ENCODE peak calls at places on chromosomes 2 and 18, in six cellular contexts. One of them, this sample, is unnamed.

GRCh38 chr2:64260817-64261216 is 116.6 kb upstream of the PELI1 start:
- DNase-seq in GM20000: peak
- DNase-seq in RWPE1: no peak
- DNase-seq in kidney epithelial cell: no peak
- DNase-seq in fibroblast of mammary gland: no peak
- DNase-seq in uterus: no peak
- DNase-seq in this sample: no peak

GRCh38 chr2:152200562-152201465 is 25.3 kb upstream of the STAM2 start:
- DNase-seq in GM20000: no peak
- DNase-seq in RWPE1: peak
- DNase-seq in kidney epithelial cell: peak
- DNase-seq in fibroblast of mammary gland: peak
- DNase-seq in uterus: peak
- DNase-seq in this sample: no peak

GRCh38 chr2:12507295-12507694 is 209.4 kb upstream of the TRIB2 start:
- DNase-seq in GM20000: no peak
- DNase-seq in RWPE1: peak
- DNase-seq in kidney epithelial cell: peak
- DNase-seq in fibroblast of mammary gland: peak
- DNase-seq in uterus: no peak
- DNase-seq in this sample: peak

GRCh38 chr2:167181674-167182073 is 293.4 kb downstream of the XIRP2 start:
- DNase-seq in GM20000: no peak
- DNase-seq in RWPE1: no peak
- DNase-seq in kidney epithelial cell: no peak
- DNase-seq in fibroblast of mammary gland: peak
- DNase-seq in uterus: no peak
- DNase-seq in this sample: no peak

GRCh38 chr2:176446718-176447414 is 177.6 kb downstream of the MTX2 start:
- DNase-seq in GM20000: no peak
- DNase-seq in RWPE1: no peak
- DNase-seq in kidney epithelial cell: no peak
- DNase-seq in fibroblast of mammary gland: peak
- DNase-seq in uterus: no peak
- DNase-seq in this sample: no peak

GRCh38 chr18:60007641-60008040 is 107.8 kb downstream of the PMAIP1 start:
- DNase-seq in GM20000: no peak
- DNase-seq in RWPE1: no peak
- DNase-seq in kidney epithelial cell: no peak
- DNase-seq in fibroblast of mammary gland: no peak
- DNase-seq in uterus: no peak
- DNase-seq in this sample: no peak

GRCh38 chr2:11132036-11132671 is 23.1 kb upstream of the SLC66A3 start:
- DNase-seq in GM20000: no peak
- DNase-seq in RWPE1: no peak
- DNase-seq in kidney epithelial cell: no peak
- DNase-seq in fibroblast of mammary gland: no peak
- DNase-seq in uterus: no peak
- DNase-seq in this sample: no peak

GRCh38 chr2:65061910-65062339 is 5.7 kb downstream of the CEP68 start:
- DNase-seq in GM20000: no peak
- DNase-seq in RWPE1: no peak
- DNase-seq in kidney epithelial cell: no peak
- DNase-seq in fibroblast of mammary gland: no peak
- DNase-seq in uterus: no peak
- DNase-seq in this sample: no peak

GRCh38 chr2:27264753-27265535 is 2.1 kb upstream of the SLC30A3 start:
- DNase-seq in GM20000: peak
- DNase-seq in RWPE1: peak
- DNase-seq in kidney epithelial cell: no peak
- DNase-seq in fibroblast of mammary gland: peak
- DNase-seq in uterus: peak
- DNase-seq in this sample: peak

GRCh38 chr2:78681386-78681785 is 344.1 kb upstream of the REG3G start:
- DNase-seq in GM20000: no peak
- DNase-seq in RWPE1: no peak
- DNase-seq in kidney epithelial cell: no peak
- DNase-seq in fibroblast of mammary gland: no peak
- DNase-seq in uterus: no peak
- DNase-seq in this sample: no peak

GRCh38 chr2:31269087-31269486 is 35.1 kb downstream of the EHD3 start:
- DNase-seq in GM20000: no peak
- DNase-seq in RWPE1: no peak
- DNase-seq in kidney epithelial cell: no peak
- DNase-seq in fibroblast of mammary gland: peak
- DNase-seq in uterus: no peak
- DNase-seq in this sample: no peak

GRCh38 chr18:36568487-36568886 is 260.3 kb downstream of the TPGS2 start:
- DNase-seq in GM20000: no peak
- DNase-seq in RWPE1: no peak
- DNase-seq in kidney epithelial cell: no peak
- DNase-seq in fibroblast of mammary gland: no peak
- DNase-seq in uterus: no peak
- DNase-seq in this sample: no peak

GRCh38 chr2:197113221-197113831 is 186.8 kb upstream of the PGAP1 start:
- DNase-seq in GM20000: peak
- DNase-seq in RWPE1: peak
- DNase-seq in kidney epithelial cell: no peak
- DNase-seq in fibroblast of mammary gland: peak
- DNase-seq in uterus: no peak
- DNase-seq in this sample: no peak

GRCh38 chr2:184611221-184612085 is 13.1 kb downstream of the ZNF804A start:
- DNase-seq in GM20000: no peak
- DNase-seq in RWPE1: peak
- DNase-seq in kidney epithelial cell: no peak
- DNase-seq in fibroblast of mammary gland: peak
- DNase-seq in uterus: no peak
- DNase-seq in this sample: no peak

GRCh38 chr2:446963-447540 is 159.2 kb upstream of the ALKAL2 start:
- DNase-seq in GM20000: no peak
- DNase-seq in RWPE1: no peak
- DNase-seq in kidney epithelial cell: no peak
- DNase-seq in fibroblast of mammary gland: no peak
- DNase-seq in uterus: no peak
- DNase-seq in this sample: no peak

GRCh38 chr2:120430501-120430830 is 84.5 kb downstream of the INHBB start:
- DNase-seq in GM20000: no peak
- DNase-seq in RWPE1: no peak
- DNase-seq in kidney epithelial cell: no peak
- DNase-seq in fibroblast of mammary gland: no peak
- DNase-seq in uterus: no peak
- DNase-seq in this sample: no peak

GRCh38 chr2:237290249-237290648 is 123.7 kb downstream of the COL6A3 start:
- DNase-seq in GM20000: no peak
- DNase-seq in RWPE1: no peak
- DNase-seq in kidney epithelial cell: no peak
- DNase-seq in fibroblast of mammary gland: peak
- DNase-seq in uterus: peak
- DNase-seq in this sample: no peak

GRCh38 chr18:26185267-26185666 is 41.0 kb upstream of the TAF4B start:
- DNase-seq in GM20000: no peak
- DNase-seq in RWPE1: peak
- DNase-seq in kidney epithelial cell: no peak
- DNase-seq in fibroblast of mammary gland: no peak
- DNase-seq in uterus: no peak
- DNase-seq in this sample: no peak
- TF ChIP-seq CTCF in GM20000: no peak
- TF ChIP-seq CTCF in RWPE1: peak
- TF ChIP-seq CTCF in kidney epithelial cell: peak
- TF ChIP-seq CTCF in fibroblast of mammary gland: peak
- TF ChIP-seq CTCF in uterus: no peak
- TF ChIP-seq CTCF in this sample: peak

GRCh38 chr2:148978736-148979135 is 59.8 kb upstream of the LYPD6B start:
- DNase-seq in GM20000: no peak
- DNase-seq in RWPE1: no peak
- DNase-seq in kidney epithelial cell: no peak
- DNase-seq in fibroblast of mammary gland: peak
- DNase-seq in uterus: peak
- DNase-seq in this sample: no peak

GRCh38 chr2:148979164-148979918 is 59.2 kb upstream of the LYPD6B start:
- DNase-seq in GM20000: no peak
- DNase-seq in RWPE1: no peak
- DNase-seq in kidney epithelial cell: no peak
- DNase-seq in fibroblast of mammary gland: no peak
- DNase-seq in uterus: no peak
- DNase-seq in this sample: no peak

GRCh38 chr2:148981350-148981749 is 57.1 kb upstream of the LYPD6B start:
- DNase-seq in GM20000: no peak
- DNase-seq in RWPE1: no peak
- DNase-seq in kidney epithelial cell: no peak
- DNase-seq in fibroblast of mammary gland: no peak
- DNase-seq in uterus: no peak
- DNase-seq in this sample: no peak

GRCh38 chr2:148979919-148980277 is 58.6 kb upstream of the LYPD6B start:
- DNase-seq in GM20000: no peak
- DNase-seq in RWPE1: no peak
- DNase-seq in kidney epithelial cell: no peak
- DNase-seq in fibroblast of mammary gland: no peak
- DNase-seq in uterus: no peak
- DNase-seq in this sample: no peak

DNA sequence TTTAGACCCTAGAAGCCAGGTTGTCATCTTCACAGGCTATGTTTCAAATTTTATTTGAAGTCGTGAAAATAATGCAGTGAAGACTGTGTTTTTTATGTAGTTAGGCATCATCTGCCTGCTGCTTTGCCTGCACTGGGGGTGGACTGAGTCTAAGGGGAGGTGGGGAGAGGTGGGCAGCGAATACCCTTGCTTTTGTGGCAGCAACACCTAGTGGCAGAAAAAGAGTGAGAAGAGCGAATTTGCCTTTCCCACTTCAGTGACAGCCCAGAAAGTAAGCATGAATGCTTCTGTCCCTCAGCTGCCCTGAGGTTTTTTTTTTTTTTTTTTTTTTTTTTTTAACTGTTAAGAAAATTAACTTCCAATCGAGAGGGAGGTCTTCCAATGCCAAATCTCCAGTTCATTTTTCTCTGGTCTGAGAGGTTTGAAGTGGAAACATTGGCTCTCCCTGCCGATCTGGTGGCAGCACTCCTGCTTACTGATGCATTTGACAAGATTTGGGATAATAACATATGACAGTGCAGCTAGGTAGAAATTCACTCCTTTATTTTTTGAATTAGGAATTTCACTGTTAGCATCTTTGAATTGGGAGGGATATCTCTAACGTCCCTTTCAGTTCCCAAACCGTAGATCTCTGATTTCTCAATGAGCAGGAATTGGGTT is 60.3 kb upstream of the LYPD6B start:
- DNase-seq in GM20000: no peak
- DNase-seq in RWPE1: no peak
- DNase-seq in kidney epithelial cell: no peak
- DNase-seq in fibroblast of mammary gland: no peak
- DNase-seq in uterus: no peak
- DNase-seq in this sample: no peak
- TF ChIP-seq CTCF in GM20000: no peak
- TF ChIP-seq CTCF in RWPE1: no peak
- TF ChIP-seq CTCF in kidney epithelial cell: peak
- TF ChIP-seq CTCF in fibroblast of mammary gland: no peak
- TF ChIP-seq CTCF in uterus: no peak
- TF ChIP-seq CTCF in this sample: no peak

GRCh38 chr18:9665311-9665710 is 42.8 kb upstream of the RAB31 start:
- DNase-seq in GM20000: no peak
- DNase-seq in RWPE1: no peak
- DNase-seq in kidney epithelial cell: no peak
- DNase-seq in fibroblast of mammary gland: no peak
- DNase-seq in uterus: no peak
- DNase-seq in this sample: no peak

GRCh38 chr18:9663377-9663776 is 44.7 kb upstream of the RAB31 start:
- DNase-seq in GM20000: no peak
- DNase-seq in RWPE1: no peak
- DNase-seq in kidney epithelial cell: no peak
- DNase-seq in fibroblast of mammary gland: no peak
- DNase-seq in uterus: no peak
- DNase-seq in this sample: no peak

GRCh38 chr18:9658111-9658641 is 43.8 kb upstream of the PPP4R1 start:
- DNase-seq in GM20000: no peak
- DNase-seq in RWPE1: peak
- DNase-seq in kidney epithelial cell: no peak
- DNase-seq in fibroblast of mammary gland: no peak
- DNase-seq in uterus: no peak
- DNase-seq in this sample: no peak

GRCh38 chr18:9659499-9660387 is 45.4 kb upstream of the PPP4R1 start:
- DNase-seq in GM20000: no peak
- DNase-seq in RWPE1: no peak
- DNase-seq in kidney epithelial cell: no peak
- DNase-seq in fibroblast of mammary gland: no peak
- DNase-seq in uterus: no peak
- DNase-seq in this sample: no peak

DNA sequence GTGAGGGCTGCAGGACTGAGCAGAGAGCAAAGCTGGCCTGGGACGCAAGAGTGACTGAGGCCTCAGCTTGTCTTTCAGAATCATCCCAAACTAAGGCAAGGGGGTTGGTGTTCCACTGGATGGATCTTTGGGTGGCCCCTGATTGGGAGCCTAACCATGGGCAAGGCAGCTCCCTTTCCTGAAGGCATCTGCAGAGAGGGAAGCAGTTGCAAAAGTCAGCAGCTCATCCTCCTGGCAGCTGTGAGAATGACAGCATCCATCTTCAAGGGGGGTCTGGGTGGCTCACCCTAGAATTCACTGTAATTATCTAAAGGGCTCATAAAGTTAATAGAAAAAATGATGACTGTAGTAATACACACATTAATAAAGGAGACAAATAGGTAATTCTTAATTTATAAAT is 46.5 kb upstream of the RAB31 start:
- DNase-seq in GM20000: no peak
- DNase-seq in RWPE1: no peak
- DNase-seq in kidney epithelial cell: no peak
- DNase-seq in fibroblast of mammary gland: peak
- DNase-seq in uterus: no peak
- DNase-seq in this sample: no peak
- TF ChIP-seq CTCF in GM20000: no peak
- TF ChIP-seq CTCF in RWPE1: no peak
- TF ChIP-seq CTCF in kidney epithelial cell: no peak
- TF ChIP-seq CTCF in fibroblast of mammary gland: peak
- TF ChIP-seq CTCF in uterus: no peak
- TF ChIP-seq CTCF in this sample: no peak

DNA sequence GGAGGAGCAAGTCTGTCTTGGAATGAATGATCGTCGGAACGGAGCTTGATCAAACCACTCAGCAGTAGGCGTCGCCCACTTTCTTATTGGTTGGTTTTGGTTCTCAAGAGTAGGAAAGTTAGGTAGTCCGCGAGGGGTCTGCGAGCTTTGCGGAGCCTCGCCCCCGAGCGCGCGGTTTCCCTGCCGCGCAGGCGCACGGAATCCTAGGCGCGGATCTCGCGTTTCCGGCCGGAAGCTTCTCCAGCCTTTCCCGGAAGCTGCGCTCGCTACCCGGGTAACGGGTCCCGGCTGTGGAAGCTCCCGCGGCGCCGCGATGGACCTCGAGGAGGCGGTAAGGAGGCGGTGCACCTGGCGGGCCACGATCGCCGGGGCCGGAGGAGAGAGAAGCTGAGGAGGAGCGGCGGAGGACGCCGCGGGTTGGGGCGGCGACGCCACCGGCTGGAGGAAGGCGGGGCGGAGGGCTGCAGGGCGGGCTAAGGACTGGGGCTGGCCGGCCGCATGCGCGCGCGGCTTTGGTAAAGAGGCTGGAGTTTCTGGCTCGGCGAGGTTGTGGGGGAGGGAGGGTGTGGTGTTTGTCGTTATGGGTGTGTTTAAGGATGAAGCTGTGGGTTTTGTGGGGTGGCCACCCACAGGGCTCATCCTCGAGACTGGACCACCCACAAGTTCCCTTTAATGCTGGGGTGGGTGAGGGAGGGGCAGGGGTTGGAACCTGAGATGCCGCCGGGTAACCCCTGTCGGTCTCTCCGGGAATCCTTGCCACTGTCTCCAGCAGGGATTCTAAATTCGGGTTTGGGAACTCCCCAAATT is at the start of gene TAF1B:
- DNase-seq in GM20000: peak
- DNase-seq in RWPE1: peak
- DNase-seq in kidney epithelial cell: peak
- DNase-seq in fibroblast of mammary gland: peak
- DNase-seq in uterus: peak
- DNase-seq in this sample: peak
- TF ChIP-seq CTCF in GM20000: no peak
- TF ChIP-seq CTCF in RWPE1: peak
- TF ChIP-seq CTCF in kidney epithelial cell: peak
- TF ChIP-seq CTCF in fibroblast of mammary gland: peak
- TF ChIP-seq CTCF in uterus: no peak
- TF ChIP-seq CTCF in this sample: no peak